ENCODE peak calls at places on chromosomes 12 and 14, in six cellular contexts. P is stomach, C is substantia nigra, T is RWPE1, N is spleen, K is H1. A is an unnamed sample.
A peak's percentile ranks its signal among the peaks of the same experiment; 100 is the strongest.

GRCh38 chr12:80846930-80847329 is 90.8 kb downstream of the LIN7A start:
- DNase-seq in P (no peak), K (no peak), C (no peak), N (no peak), T (no peak), A (no peak)

GRCh38 chr14:70008863-70009262 is 129.6 kb downstream of the SMOC1 start:
- DNase-seq in N (no peak), T (no peak), K (no peak), P (no peak), C (no peak), A (no peak)

GRCh38 chr12:102300824-102301461 is 103.3 kb upstream of the PMCH start:
- DNase-seq in P (no peak), N (no peak), K (no peak), T (no peak), C (no peak), A (peak; percentile 40)

GRCh38 chr12:86613306-86613705 is 357.1 kb upstream of the MGAT4C start:
- DNase-seq in N (no peak), P (no peak), K (no peak), T (peak; percentile 26), C (no peak), A (peak; percentile 5)

GRCh38 chr12:67921286-67921685 is 68.0 kb upstream of the IFNG-AS1 start:
- DNase-seq in C (no peak), K (no peak), N (no peak), T (peak; percentile 47), P (no peak), A (no peak)

GRCh38 chr14:95765016-95765415 is 51.1 kb upstream of the TCL1A start:
- DNase-seq in K (no peak), N (no peak), C (no peak), P (no peak), T (no peak), A (no peak)

GRCh38 chr14:55448146-55448614 is 7.8 kb upstream of the TBPL2 start:
- DNase-seq in P (peak; percentile 35), T (peak; percentile 97), N (no peak), C (no peak), K (no peak), A (peak; percentile 84)

GRCh38 chr12:124898200-124898950 is 16.1 kb downstream of the UBC start:
- DNase-seq in C (peak; percentile 65), N (peak; percentile 90), P (peak; percentile 72), K (peak; percentile 53), T (no peak), A (no peak)

GRCh38 chr12:3189282-3189681 is 112.1 kb downstream of the TSPAN9 start:
- DNase-seq in N (no peak), T (no peak), C (no peak), P (no peak), K (no peak), A (no peak)

GRCh38 chr12:132390287-132391076 is 61.1 kb upstream of the GALNT9 start:
- DNase-seq in K (no peak), N (peak; percentile 50), C (no peak), T (no peak), P (no peak), A (no peak)

GRCh38 chr14:25394791-25395391 is 344.9 kb upstream of the STXBP6 start:
- DNase-seq in T (no peak), N (no peak), C (no peak), P (no peak), K (no peak), A (no peak)

GRCh38 chr14:66398437-66398836 is 87.7 kb upstream of the CCDC196 start:
- DNase-seq in T (no peak), C (no peak), K (no peak), P (no peak), N (no peak), A (no peak)

GRCh38 chr14:91225025-91225424 is 19.5 kb downstream of the GPR68 start:
- DNase-seq in C (no peak), P (no peak), N (no peak), K (no peak), T (no peak), A (no peak)

GRCh38 chr12:54125950-54126695 is 62.7 kb downstream of the SMUG1 start:
- DNase-seq in T (no peak), K (no peak), C (peak; percentile 10), N (peak; percentile 67), P (peak; percentile 75), A (no peak)

GRCh38 chr12:54126696-54127537 is 61.9 kb downstream of the SMUG1 start:
- DNase-seq in T (no peak), N (peak; percentile 79), K (no peak), C (peak; percentile 28), P (peak; percentile 76), A (no peak)

GRCh38 chr12:54129028-54129903 is 59.5 kb downstream of the SMUG1 start:
- DNase-seq in T (no peak), N (peak; percentile 63), C (no peak), K (no peak), P (no peak), A (no peak)

GRCh38 chr12:54127538-54128259 is 61.1 kb downstream of the SMUG1 start:
- DNase-seq in T (no peak), K (no peak), C (no peak), P (no peak), N (peak; percentile 54), A (no peak)

GRCh38 chr12:54128466-54128865 is 60.3 kb downstream of the SMUG1 start:
- DNase-seq in N (peak; percentile 6), T (no peak), K (no peak), P (no peak), C (no peak), A (no peak)
- H3K27ac ChIP-seq in N (no peak overlapping the region), T (no peak overlapping the region), K (no peak overlapping the region), P (peak overlapping the region; percentile 87), C (no peak overlapping the region), A (no peak overlapping the region)

GRCh38 chr12:91327136-91327535 is 144.5 kb upstream of the DCN start:
- DNase-seq in P (no peak), N (no peak), C (no peak), T (no peak), K (no peak), A (no peak)

GRCh38 chr12:91331371-91331770 is 148.8 kb upstream of the DCN start:
- DNase-seq in K (no peak), P (no peak), N (no peak), T (no peak), C (no peak), A (no peak)

GRCh38 chr12:91327889-91328288 is 145.3 kb upstream of the DCN start:
- DNase-seq in C (no peak), P (no peak), T (no peak), N (no peak), K (no peak), A (no peak)

GRCh38 chr12:91332305-91332704 is 149.7 kb upstream of the DCN start:
- DNase-seq in K (no peak), N (no peak), C (no peak), T (no peak), P (no peak), A (no peak)

GRCh38 chr12:91326043-91327027 is 143.7 kb upstream of the DCN start:
- DNase-seq in K (no peak), P (peak; percentile 33), T (peak; percentile 43), C (no peak), N (no peak), A (no peak)
- H3K27ac ChIP-seq in K (no peak overlapping the region), P (peak overlapping the region; percentile 29), T (no peak overlapping the region), C (no peak overlapping the region), N (no peak overlapping the region), A (no peak overlapping the region)

DNA sequence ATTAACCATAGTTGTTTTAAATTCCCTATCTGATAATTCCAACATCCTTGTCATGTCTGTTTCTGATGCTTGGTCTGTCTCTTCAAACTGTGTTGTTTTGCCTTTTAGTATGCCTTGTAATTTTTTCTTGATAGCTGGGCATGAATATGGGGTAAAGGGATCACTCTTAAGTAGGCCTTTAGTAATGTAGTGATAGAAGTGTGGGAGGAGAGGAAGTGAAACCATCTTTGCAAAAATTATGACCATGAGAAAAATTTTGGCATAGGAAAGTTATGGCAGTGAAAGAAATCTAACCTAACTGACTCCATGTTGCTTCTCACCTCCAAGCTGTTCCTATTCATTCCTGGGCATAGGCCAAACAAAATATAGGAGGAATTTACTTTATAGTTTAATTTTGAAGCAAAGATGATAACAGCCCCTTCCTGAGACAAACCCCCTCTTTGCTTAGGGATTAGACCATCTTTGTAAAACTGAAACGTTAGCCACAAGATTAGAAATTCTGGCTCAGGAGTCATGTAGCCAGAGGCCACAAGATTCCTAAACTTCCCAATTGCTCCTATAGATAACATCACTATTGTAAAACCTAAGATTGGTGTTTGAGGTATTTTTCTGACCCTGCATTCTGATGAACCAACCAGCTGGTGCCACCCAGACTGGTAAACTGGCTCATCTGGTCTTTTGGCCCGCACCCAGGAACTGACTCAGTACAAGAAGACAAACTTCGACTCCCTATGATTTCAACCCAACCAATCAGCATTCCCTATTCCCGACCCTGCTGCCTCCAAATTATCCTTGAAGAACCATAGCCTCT is 45.8 kb downstream of the CRADD start:
- DNase-seq in C (no peak), P (peak; percentile 37), N (no peak), T (peak; percentile 32), K (no peak), A (no peak)
- H3K27ac ChIP-seq in C (no peak overlapping the region), P (no peak overlapping the region), N (no peak overlapping the region), T (no peak overlapping the region), K (no peak overlapping the region), A (no peak overlapping the region)

GRCh38 chr12:41289461-41289860 is 101.3 kb downstream of the PDZRN4 start:
- DNase-seq in C (no peak), P (no peak), T (no peak), K (no peak), N (no peak), A (no peak)
- H3K27ac ChIP-seq in C (no peak overlapping the region), P (no peak overlapping the region), T (no peak overlapping the region), K (no peak overlapping the region), N (no peak overlapping the region), A (no peak overlapping the region)

GRCh38 chr12:105420659-105421240 is 90.3 kb downstream of the C12orf75 start:
- DNase-seq in N (peak; percentile 78), K (no peak), T (peak; percentile 60), P (peak; percentile 74), C (peak; percentile 74), A (no peak)

GRCh38 chr12:105418821-105419291 is 88.4 kb downstream of the C12orf75 start:
- DNase-seq in P (no peak), C (no peak), N (no peak), K (no peak), T (no peak), A (no peak)

GRCh38 chr12:105419606-105420005 is 89.1 kb downstream of the C12orf75 start:
- DNase-seq in K (no peak), T (no peak), N (no peak), C (no peak), P (no peak), A (no peak)

GRCh38 chr12:105418232-105418631 is 87.7 kb downstream of the C12orf75 start:
- DNase-seq in T (peak; percentile 75), C (no peak), N (no peak), K (no peak), P (no peak), A (peak; percentile 77)

DNA sequence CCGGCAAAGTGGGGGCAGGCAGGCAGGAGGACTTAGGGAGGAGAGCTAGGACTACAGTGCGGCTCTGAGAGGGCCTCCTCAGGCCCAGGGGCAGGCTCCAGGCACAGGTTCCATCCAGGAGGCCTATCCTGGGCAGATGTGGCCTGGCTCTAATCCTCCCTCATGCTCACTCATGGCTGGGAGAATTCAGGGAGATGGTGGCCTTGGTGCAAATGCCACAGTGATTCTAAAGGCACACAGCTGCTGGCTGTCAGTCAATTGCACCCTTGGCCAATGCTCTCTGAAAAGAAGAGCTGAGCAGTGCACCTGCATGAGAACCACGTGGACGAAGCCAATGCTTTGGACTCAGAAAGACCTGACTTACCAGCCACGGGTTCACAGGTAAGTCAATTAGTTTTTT is 89.6 kb downstream of the C12orf75 start:
- DNase-seq in C (no peak), T (no peak), P (no peak), N (no peak), K (no peak), A (no peak)
- H3K27ac ChIP-seq in C (no peak overlapping the region), T (no peak overlapping the region), P (no peak overlapping the region), N (no peak overlapping the region), K (no peak overlapping the region), A (no peak overlapping the region)